ENCODE peak calls at places on chromosomes 4 and X, in nine cellular contexts. W is mucosa of descending colon; M is nephron progenitor cell; O is HL-60; U is amniotic epithelial cell; F is activated naive CD8-positive, alpha-beta T cell treated with anti-CD3 and anti-CD28 coated beads, Interleukin-2, amount 50 U/mL, for 24 hours; T is Peyer's patch; Y is iPS-NIHi11; C is T-helper 1 cell. Z is an unnamed sample.

GRCh38 chr4:78545275-78546246 is 6.0 kb upstream of the ANXA3 start:
- DNase-seq in F (no peak), U (peak), M (no peak), C (no peak), O (no peak), W (no peak), Y (no peak), T (no peak), Z (no peak)

GRCh38 chr4:3858046-3858730 is 92.0 kb downstream of the ADRA2C start:
- DNase-seq in W (no peak), C (no peak), Y (no peak), M (no peak), F (no peak), T (no peak), U (no peak), O (no peak), Z (no peak)

GRCh38 chr4:148152868-148153630 is 289.2 kb downstream of the NR3C2 start:
- DNase-seq in W (no peak), Y (no peak), F (no peak), O (no peak), U (peak), M (peak), C (no peak), T (no peak), Z (no peak)

GRCh38 chr4:176708771-176709311 is 83.9 kb downstream of the VEGFC start:
- DNase-seq in W (no peak), O (no peak), F (no peak), T (no peak), Y (no peak), M (no peak), C (no peak), U (peak), Z (no peak)

GRCh38 chr4:149645790-149646189 is 169.9 kb downstream of the IQCM start:
- DNase-seq in T (no peak), U (peak), F (no peak), O (no peak), W (no peak), Y (peak), M (no peak), C (no peak), Z (no peak)

GRCh38 chr4:168631241-168632151 is 134.6 kb downstream of the PALLD start:
- DNase-seq in C (no peak), F (peak), U (peak), W (peak), T (peak), M (peak), O (no peak), Y (peak), Z (no peak)

GRCh38 chr4:52658671-52659015 is 458 bp downstream of the USP46 start:
- DNase-seq in Y (peak), T (no peak), C (no peak), F (peak), U (no peak), W (no peak), O (no peak), M (no peak), Z (no peak)

GRCh38 chr4:845233-845835 is 19.4 kb upstream of the CPLX1 start:
- DNase-seq in T (no peak), U (peak), C (no peak), Y (no peak), F (no peak), O (no peak), W (no peak), M (peak), Z (no peak)

GRCh38 chr4:187469627-187470026 is 525.9 kb upstream of the ZFP42 start:
- DNase-seq in Y (no peak), O (no peak), C (no peak), M (no peak), F (no peak), W (no peak), U (no peak), T (no peak), Z (no peak)

GRCh38 chrX:65601530-65602281 is 65.7 kb upstream of the MSN start:
- DNase-seq in U (peak), M (no peak), Y (no peak), T (peak), W (peak), F (peak), C (peak), O (peak), Z (peak)

GRCh38 chrX:50905334-50905733 is 5.2 kb upstream of the BMP15 start:
- DNase-seq in Y (no peak), O (no peak), C (no peak), W (no peak), T (no peak), M (no peak), F (peak), U (no peak), Z (no peak)

GRCh38 chrX:5753291-5753690 is 475.4 kb downstream of the NLGN4X start:
- DNase-seq in C (no peak), F (no peak), O (no peak), U (no peak), W (no peak), M (no peak), T (no peak), Y (no peak), Z (no peak)

GRCh38 chrX:134672101-134672500 is 13.8 kb upstream of the PLAC1 start:
- DNase-seq in C (no peak), W (no peak), U (no peak), O (no peak), F (no peak), M (no peak), Y (no peak), T (no peak), Z (no peak)

GRCh38 chrX:154019633-154020499 is at the start of gene IRAK1:
- DNase-seq in C (peak), W (peak), O (peak), U (peak), M (peak), T (peak), F (peak), Y (peak), Z (peak)